ENCODE peak calls at places on chromosomes 4 and X, in five cellular contexts. N, C, M, O and F are unnamed samples.

GRCh38 chrX:118562574-118563164 is 67.1 kb downstream of the DOCK11 start:
- DNase-seq in N (no peak), M (peak), O (no peak), C (no peak), F (no peak)

GRCh38 chr4:15088394-15089041 is 86.2 kb downstream of the CPEB2 start:
- DNase-seq in N (no peak), M (no peak), O (no peak), C (no peak), F (no peak)

GRCh38 chr4:100582146-100582545 is 64.3 kb upstream of the EMCN start:
- DNase-seq in O (no peak), M (no peak), N (no peak), C (no peak), F (no peak)

GRCh38 chr4:126916626-126917140 is 716.1 kb upstream of the INTU start:
- DNase-seq in C (no peak), N (no peak), O (no peak), M (peak), F (no peak)

GRCh38 chr4:180951312-180951711 is 1291.9 kb upstream of the TENM3 start:
- DNase-seq in O (no peak), N (no peak), C (no peak), M (no peak), F (no peak)

GRCh38 chrX:153537526-153538295 is 20.3 kb downstream of the ATP2B3 start:
- DNase-seq in C (no peak), M (no peak), O (no peak), N (no peak), F (peak)

GRCh38 chr4:89358935-89359364 is 51.4 kb upstream of the GPRIN3 start:
- DNase-seq in M (no peak), C (no peak), O (no peak), N (no peak), F (no peak)

GRCh38 chr4:624705-625590 is at the start of gene PDE6B:
- DNase-seq in C (no peak), N (no peak), M (peak), O (no peak), F (no peak)

DNA sequence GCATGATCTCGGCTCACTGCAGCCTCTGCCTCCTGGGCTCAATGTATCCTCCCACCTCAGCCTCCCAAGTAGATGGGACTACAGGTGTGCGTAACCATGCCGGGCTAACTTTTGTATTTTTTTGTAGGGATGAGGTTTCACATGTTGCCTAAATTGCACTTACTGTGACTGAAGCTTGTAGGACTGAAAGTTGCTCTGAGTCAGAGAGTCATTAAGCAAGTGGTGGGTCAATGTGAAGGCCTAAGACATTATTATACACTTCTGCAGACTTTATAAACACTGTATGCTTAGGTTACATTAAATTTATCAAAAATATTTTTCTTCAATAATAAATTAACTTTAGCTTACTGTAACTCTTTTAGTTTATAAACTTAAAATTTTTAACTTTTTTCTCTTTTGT is 170.2 kb downstream of the FAT4 start:
- DNase-seq in N (no peak), C (no peak), M (no peak), O (no peak), F (no peak)
- TF ChIP-seq ZBTB33 in N (no peak), C (no peak), M (no peak), O (no peak), F (no peak)

GRCh38 chrX:9308426-9308825 is 156.4 kb upstream of the TBL1X start:
- DNase-seq in M (no peak), N (no peak), O (no peak), C (no peak), F (no peak)
- TF ChIP-seq ZBTB33 in M (no peak), N (no peak), O (no peak), C (no peak), F (no peak)

GRCh38 chr4:182809417-182810102 is 107.6 kb downstream of the DCTD start:
- DNase-seq in C (peak), N (peak), O (no peak), M (no peak), F (no peak)
- TF ChIP-seq ZBTB33 in C (no peak), N (no peak), O (no peak), M (no peak), F (no peak)

GRCh38 chr4:110061101-110061500 is 137.3 kb downstream of the ELOVL6 start:
- DNase-seq in M (peak), N (no peak), C (no peak), O (no peak), F (no peak)

GRCh38 chr4:110055014-110055768 is 142.5 kb downstream of the EGF start:
- DNase-seq in O (peak), C (peak), M (no peak), N (no peak), F (no peak)

GRCh38 chr4:110059556-110060191 is 138.7 kb downstream of the ELOVL6 start:
- DNase-seq in N (no peak), O (peak), M (no peak), C (no peak), F (no peak)

GRCh38 chr4:110062166-110062565 is 136.2 kb downstream of the ELOVL6 start:
- DNase-seq in O (no peak), C (no peak), N (no peak), M (no peak), F (no peak)

DNA sequence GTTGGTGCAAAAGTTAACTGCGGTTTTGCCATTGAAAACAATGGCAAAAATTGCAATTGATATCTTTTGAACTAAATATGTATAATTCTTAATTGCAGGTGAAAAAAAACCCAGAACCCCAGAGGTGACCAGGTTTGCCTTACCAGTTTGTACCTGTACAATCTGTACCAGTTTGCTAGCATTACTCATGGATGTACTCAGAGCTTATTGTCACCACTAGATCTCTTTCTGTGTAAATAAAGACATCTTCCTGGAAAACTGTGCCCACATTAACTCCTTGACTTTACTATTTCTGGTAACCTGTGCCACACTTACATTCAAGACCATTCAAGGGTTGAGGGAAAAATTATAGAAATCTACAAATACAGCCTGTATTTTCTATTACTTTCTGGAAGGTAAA is 139.7 kb downstream of the ELOVL6 start:
- DNase-seq in C (no peak), O (no peak), N (no peak), M (no peak), F (no peak)
- TF ChIP-seq ZBTB33 in C (no peak), O (no peak), N (no peak), M (no peak), F (no peak)

GRCh38 chr4:117588771-117589170 is 445.5 kb upstream of the NDST3 start:
- DNase-seq in C (no peak), N (no peak), M (no peak), O (no peak), F (no peak)
- TF ChIP-seq ZBTB33 in C (no peak), N (no peak), M (no peak), O (no peak), F (no peak)

GRCh38 chr4:95641571-95641970 is 92.8 kb upstream of the UNC5C start:
- DNase-seq in N (no peak), O (no peak), M (no peak), C (no peak), F (no peak)

GRCh38 chr4:95640337-95640736 is 91.6 kb upstream of the UNC5C start:
- DNase-seq in C (no peak), O (no peak), N (no peak), M (no peak), F (no peak)

GRCh38 chr4:95638920-95639501 is 90.2 kb upstream of the UNC5C start:
- DNase-seq in O (no peak), M (no peak), C (no peak), N (no peak), F (no peak)

GRCh38 chr4:95636061-95636460 is 87.3 kb upstream of the UNC5C start:
- DNase-seq in C (no peak), O (no peak), M (no peak), N (no peak), F (peak)

GRCh38 chr4:95637047-95637600 is 88.4 kb upstream of the UNC5C start:
- DNase-seq in O (no peak), M (no peak), C (no peak), N (no peak), F (peak)
- TF ChIP-seq ZBTB33 in O (no peak), M (no peak), C (no peak), N (no peak), F (no peak)

DNA sequence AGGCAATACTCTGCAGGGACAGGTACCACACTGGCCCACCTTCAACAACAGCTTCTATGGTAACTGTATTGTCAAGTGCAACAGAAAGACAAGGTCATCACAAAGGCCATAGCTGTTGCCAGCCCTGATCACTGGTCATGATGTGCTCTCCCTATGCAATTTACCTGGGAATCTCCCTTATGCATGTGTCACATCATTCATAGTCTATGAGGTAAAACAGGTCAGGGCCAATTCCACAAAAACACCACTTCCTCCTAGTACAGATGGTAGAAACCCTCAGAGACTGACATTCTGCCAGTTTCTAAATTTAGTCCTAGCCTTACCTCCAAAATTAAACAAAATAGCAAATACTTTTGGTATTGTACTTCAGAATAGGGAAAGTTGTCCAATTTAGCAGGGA is 132.8 kb downstream of the MGST2 start:
- DNase-seq in O (no peak), M (no peak), N (no peak), C (no peak), F (no peak)
- TF ChIP-seq ZBTB33 in O (no peak), M (no peak), N (no peak), C (no peak), F (no peak)

GRCh38 chr4:142846105-142846728 is at the start of gene INPP4B:
- DNase-seq in O (no peak), C (no peak), N (peak), M (no peak), F (peak)
- TF ChIP-seq ZBTB33 in O (no peak), C (no peak), N (no peak), M (no peak), F (no peak)

DNA sequence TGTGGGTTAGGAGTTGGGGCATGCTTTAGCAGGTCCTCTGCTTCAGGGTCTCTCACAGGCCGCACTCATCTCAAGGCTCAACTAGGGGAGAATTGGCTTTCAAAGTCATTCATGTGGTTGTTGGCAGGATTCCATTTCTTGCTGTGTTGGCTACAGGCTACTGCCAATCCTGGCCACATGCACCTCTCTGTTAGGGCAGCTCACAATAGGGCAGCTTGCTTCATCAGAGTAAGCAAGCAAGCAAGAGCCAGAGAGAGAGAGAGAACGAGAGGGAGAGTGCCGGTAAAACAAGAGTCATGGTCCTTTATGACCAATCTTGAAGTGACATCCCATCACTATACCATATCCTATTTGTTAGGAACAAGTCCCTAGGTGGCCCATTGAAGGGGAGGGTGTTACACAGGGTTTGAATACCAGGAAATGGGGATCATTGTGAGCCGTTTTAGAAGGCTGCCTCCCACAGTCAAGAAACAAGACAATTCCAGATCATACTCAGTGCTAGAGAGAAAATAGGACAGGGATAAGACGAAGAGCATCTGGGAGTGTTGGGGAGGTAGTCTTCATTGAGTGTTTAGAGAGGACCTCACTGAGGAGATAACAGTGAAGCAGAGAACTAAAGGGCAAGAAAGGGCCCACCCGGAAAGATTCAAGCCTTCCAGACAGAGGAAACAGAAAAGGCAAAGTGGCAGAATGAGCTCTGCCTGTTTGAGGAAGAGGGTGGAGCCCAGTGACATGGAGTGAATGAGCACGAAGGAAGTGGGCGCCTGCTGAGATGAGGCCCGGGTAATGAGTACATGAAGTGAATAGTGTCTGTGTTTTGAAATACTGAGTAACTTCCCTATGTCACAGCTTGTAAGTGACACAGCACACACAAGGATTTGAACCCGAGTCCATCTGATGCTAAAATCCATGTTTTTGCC is 32.8 kb upstream of the TLR2 start:
- DNase-seq in C (no peak), N (no peak), O (no peak), M (no peak), F (no peak)
- TF ChIP-seq ZBTB33 in C (no peak), N (no peak), O (no peak), M (no peak), F (no peak)